ENCODE peak calls at places on chromosomes 4 and X, in five cellular contexts. E is central memory CD4-positive, alpha-beta T cell; Y is AG08395; S is GM23248; C is spleen. J is an unnamed sample.

GRCh38 chr4:76874176-76874575 is 23.8 kb downstream of the SOWAHB start:
- DNase-seq in E (no peak), S (peak), C (no peak), Y (no peak), J (no peak)

GRCh38 chr4:17583944-17584343 is 6.9 kb downstream of the LAP3 start:
- DNase-seq in C (no peak), E (no peak), S (no peak), Y (no peak), J (no peak)

GRCh38 chrX:45295587-45295986 is 94.9 kb upstream of the DIPK2B start:
- DNase-seq in E (no peak), S (peak), Y (peak), C (no peak), J (no peak)

GRCh38 chrX:456925-457768 is 70.4 kb upstream of the PPP2R3B start:
- DNase-seq in C (no peak), E (no peak), Y (no peak), S (no peak), J (no peak)

GRCh38 chr4:98746936-98747658 is 88.7 kb upstream of the TSPAN5 start:
- DNase-seq in C (no peak), Y (no peak), S (no peak), E (no peak), J (no peak)

GRCh38 chr4:5631352-5632042 is 76.9 kb downstream of the EVC2 start:
- DNase-seq in E (no peak), Y (no peak), C (no peak), S (no peak), J (no peak)

GRCh38 chrX:53685711-53686110 is 808 bp downstream of the HUWE1 start:
- DNase-seq in E (no peak), Y (no peak), C (no peak), S (peak), J (no peak)

GRCh38 chr4:64464581-64464980 is 55.3 kb upstream of the TECRL start:
- DNase-seq in E (no peak), C (no peak), S (no peak), Y (no peak), J (no peak)

GRCh38 chr4:90207887-90208454 is 80.8 kb downstream of the CCSER1 start:
- DNase-seq in Y (no peak), C (no peak), E (no peak), S (no peak), J (no peak)

GRCh38 chr4:137587796-137588195 is 55.5 kb upstream of the PCDH18 start:
- DNase-seq in C (no peak), Y (no peak), E (no peak), S (no peak), J (no peak)

GRCh38 chrX:121333942-121334341 is 286.5 kb downstream of the GLUD2 start:
- DNase-seq in Y (no peak), E (no peak), S (no peak), C (no peak), J (no peak)

GRCh38 chr4:163922302-163922701 is 427.8 kb downstream of the TMA16 start:
- DNase-seq in E (no peak), C (no peak), Y (no peak), S (no peak), J (no peak)

GRCh38 chr4:70583952-70584834 is 7.9 kb upstream of the AMBN start:
- DNase-seq in E (no peak), S (no peak), Y (no peak), C (no peak), J (no peak)

GRCh38 chrX:53071604-53072417 is 10.4 kb upstream of the TSPYL2 start:
- DNase-seq in C (peak), E (peak), Y (peak), S (peak), J (peak)

GRCh38 chrX:87583679-87584078 is 66.1 kb downstream of the KLHL4 start:
- DNase-seq in E (no peak), C (no peak), S (peak), Y (no peak), J (no peak)

GRCh38 chr4:78876568-78877320 is 62.5 kb downstream of the PAQR3 start:
- DNase-seq in E (no peak), Y (no peak), S (peak), C (no peak), J (no peak)

GRCh38 chr4:129747756-129748155 is 651.8 kb downstream of the C4orf33 start:
- DNase-seq in E (no peak), C (no peak), Y (no peak), S (no peak), J (no peak)

GRCh38 chr4:82429728-82430192 is 502 bp downstream of the HNRNPDL start:
- DNase-seq in S (peak), C (peak), Y (no peak), E (no peak), J (no peak)

J was measured in naive B cell.